ENCODE peak calls at places on chromosomes 3 and 15, in five cellular contexts. T, B, H, K and N are unnamed samples.

GRCh38 chr3:56491566-56491965 is 23.3 kb upstream of the ERC2 start:
- DNase-seq in T (no peak), B (no peak), H (no peak), K (no peak), N (no peak)

GRCh38 chr15:26235148-26235769 is 372.1 kb upstream of the ATP10A start:
- DNase-seq in T (no peak), K (peak; percentile 30), H (no peak), B (no peak), N (no peak)

GRCh38 chr15:86743283-86743903 is 663.7 kb downstream of the AGBL1 start:
- DNase-seq in B (no peak), K (no peak), H (no peak), T (peak; percentile 40), N (peak; percentile 73)

GRCh38 chr3:2711081-2711480 is 399.1 kb downstream of the IL5RA start:
- DNase-seq in K (no peak), B (no peak), T (no peak), H (no peak), N (no peak)

GRCh38 chr3:59446775-59447465 is 397.1 kb upstream of the CFAP20DC start:
- DNase-seq in B (no peak), K (no peak), H (no peak), T (no peak), N (no peak)

GRCh38 chr3:125300416-125300815 is 74.7 kb downstream of the ZNF148 start:
- DNase-seq in B (no peak), T (no peak), K (no peak), H (no peak), N (no peak)

GRCh38 chr3:66023254-66023653 is 15.5 kb downstream of the MAGI1 start:
- DNase-seq in B (no peak), K (no peak), H (no peak), T (no peak), N (no peak)

GRCh38 chr15:58330836-58331561 is 100.8 kb upstream of the LIPC start:
- DNase-seq in H (no peak), B (no peak), T (no peak), K (no peak), N (no peak)

GRCh38 chr3:195876297-195877031 is 31.9 kb downstream of the TNK2 start:
- DNase-seq in B (peak; percentile 85), T (no peak), K (no peak), H (no peak), N (peak; percentile 51)

GRCh38 chr15:98914626-98915025 is 93.0 kb downstream of the PGPEP1L start:
- DNase-seq in K (no peak), T (no peak), B (no peak), H (no peak), N (no peak)

GRCh38 chr15:42581272-42581730 is 5.9 kb downstream of the STARD9 start:
- DNase-seq in K (peak; percentile 60), H (peak; percentile 73), B (peak; percentile 94), T (peak; percentile 66), N (peak; percentile 93)

GRCh38 chr3:196274585-196274984 is 12.9 kb downstream of the PCYT1A start:
- DNase-seq in K (no peak), T (peak; percentile 45), B (no peak), H (no peak), N (no peak)

GRCh38 chr15:92801774-92802464 is 98.2 kb upstream of the CHD2 start:
- DNase-seq in K (no peak), T (no peak), B (peak; percentile 74), H (peak; percentile 57), N (no peak)

GRCh38 chr15:74786659-74787165 is 4.8 kb downstream of the CSK start:
- DNase-seq in H (no peak), B (no peak), T (no peak), K (no peak), N (no peak)

GRCh38 chr3:24956613-24957012 is 462.0 kb upstream of the THRB start:
- DNase-seq in B (no peak), T (no peak), H (no peak), K (no peak), N (no peak)

GRCh38 chr3:152499796-152500385 is 231.2 kb downstream of the MBNL1 start:
- DNase-seq in H (no peak), B (no peak), K (no peak), T (no peak), N (no peak)

GRCh38 chr15:74307827-74308642 is 59.4 kb downstream of the CYP11A1 start:
- DNase-seq in H (peak; percentile 26), T (no peak), K (peak; percentile 57), B (no peak), N (peak; percentile 70)

GRCh38 chr3:190096345-190096744 is 24.4 kb downstream of the P3H2 start:
- DNase-seq in K (no peak), B (no peak), T (no peak), H (no peak), N (no peak)

GRCh38 chr3:141659821-141660597 is 78.1 kb upstream of the RNF7 start:
- DNase-seq in B (peak; percentile 83), H (peak; percentile 34), K (peak; percentile 79), T (no peak), N (peak; percentile 79)

GRCh38 chr15:68191555-68191954 is 13.6 kb downstream of the CALML4 start:
- DNase-seq in K (no peak), H (no peak), B (no peak), T (no peak), N (no peak)

GRCh38 chr3:136068708-136069107 is 103.2 kb downstream of the PPP2R3A start:
- DNase-seq in T (no peak), K (no peak), B (no peak), H (no peak), N (no peak)

GRCh38 chr15:80643296-80643965 is 51.7 kb upstream of the ABHD17C start:
- DNase-seq in T (no peak), H (no peak), K (no peak), B (no peak), N (no peak)

GRCh38 chr3:64056616-64057165 is 33.4 kb upstream of the PSMD6 start:
- DNase-seq in K (no peak), H (no peak), T (no peak), B (no peak), N (no peak)

GRCh38 chr3:71875461-71875947 is 90.6 kb upstream of the PROK2 start:
- DNase-seq in K (peak; percentile 26), T (peak; percentile 52), H (peak; percentile 57), B (peak; percentile 84), N (peak; percentile 89)

GRCh38 chr3:140863481-140864084 is 78.1 kb upstream of the SLC25A36 start:
- DNase-seq in T (no peak), K (peak; percentile 68), H (peak; percentile 27), B (no peak), N (peak; percentile 82)

GRCh38 chr15:83998486-83998885 is 237.1 kb upstream of the GOLGA6L4 start:
- DNase-seq in B (no peak), K (no peak), H (no peak), T (no peak), N (no peak)

GRCh38 chr3:181971424-181971823 is 259.7 kb downstream of the SOX2 start:
- DNase-seq in T (no peak), H (no peak), B (no peak), K (no peak), N (no peak)

GRCh38 chr3:64684715-64685261 is 3.0 kb downstream of the ADAMTS9 start:
- DNase-seq in H (no peak), B (peak; percentile 76), K (no peak), T (no peak), N (peak; percentile 64)